ENCODE peak calls at places on chromosome 21, in four cellular contexts. Z is HepG2, O is K562, V is GM12878. P is an unnamed sample.

GRCh38 chr21:46634966-46635323 is 529 bp upstream of the PRMT2 start:
- DNase-seq in Z (peak; percentile 70), O (no peak), V (peak; percentile 16), P (peak; percentile 61)

GRCh38 chr21:41932576-41933258 is 21.1 kb downstream of the C2CD2 start:
- DNase-seq in Z (peak; percentile 77), O (peak; percentile 56), V (no peak), P (no peak)

GRCh38 chr21:40043423-40043822 is 176.2 kb downstream of the PCP4 start:
- DNase-seq in Z (no peak), O (no peak), V (no peak), P (no peak)

GRCh38 chr21:32015740-32016139 is 142.9 kb downstream of the HUNK start:
- DNase-seq in Z (no peak), O (no peak), V (peak; percentile 34), P (no peak)

GRCh38 chr21:25565272-25566199 is 41.7 kb downstream of the MRPL39 start:
- DNase-seq in Z (no peak), O (no peak), V (no peak), P (no peak)

GRCh38 chr21:39489380-39489924 is 37.7 kb downstream of the SH3BGR start:
- DNase-seq in Z (no peak), O (no peak), V (no peak), P (no peak)

GRCh38 chr21:41683815-41684214 is 83.0 kb downstream of the RIPK4 start:
- DNase-seq in Z (peak; percentile 19), O (no peak), V (no peak), P (no peak)

GRCh38 chr21:42255825-42256224 is 36.9 kb downstream of the ABCG1 start:
- DNase-seq in Z (no peak), O (no peak), V (no peak), P (peak; percentile 47)

GRCh38 chr21:16588433-16588860 is 858.7 kb downstream of the USP25 start:
- DNase-seq in Z (no peak), O (no peak), V (no peak), P (peak; percentile 45)

GRCh38 chr21:39362733-39363132 is 13.8 kb upstream of the HMGN1 start:
- DNase-seq in Z (no peak), O (no peak), V (no peak), P (no peak)

GRCh38 chr21:41365377-41366107 is 3.7 kb downstream of the MX2 start:
- DNase-seq in Z (no peak), O (no peak), V (no peak), P (no peak)

GRCh38 chr21:41557884-41558283 is 49.9 kb upstream of the TMPRSS2 start:
- DNase-seq in Z (peak; percentile 18), O (no peak), V (no peak), P (no peak)

GRCh38 chr21:16011719-16012118 is 281.9 kb downstream of the USP25 start:
- DNase-seq in Z (no peak), O (no peak), V (no peak), P (no peak)

GRCh38 chr21:33762798-33763572 is 120.7 kb downstream of the ITSN1 start:
- DNase-seq in Z (no peak), O (no peak), V (no peak), P (no peak)

GRCh38 chr21:40074710-40075109 is 207.5 kb downstream of the PCP4 start:
- DNase-seq in Z (no peak), O (no peak), V (no peak), P (no peak)

GRCh38 chr21:39452207-39452964 is 616 bp downstream of the SH3BGR start:
- DNase-seq in Z (peak; percentile 3), O (no peak), V (no peak), P (no peak)

GRCh38 chr21:31566611-31567010 is 92.9 kb upstream of the SOD1 start:
- DNase-seq in Z (no peak), O (no peak), V (no peak), P (no peak)

GRCh38 chr21:42306366-42307035 is 8.7 kb downstream of the TFF3 start:
- DNase-seq in Z (no peak), O (no peak), V (no peak), P (no peak)

GRCh38 chr21:31973402-31973944 is 100.7 kb downstream of the HUNK start:
- DNase-seq in Z (no peak), O (no peak), V (no peak), P (no peak)

GRCh38 chr21:41997657-41998056 is 12.5 kb downstream of the ZBTB21 start:
- DNase-seq in Z (no peak), O (no peak), V (no peak), P (no peak)

GRCh38 chr21:21045538-21045937 is 47.3 kb downstream of the NCAM2 start:
- DNase-seq in Z (no peak), O (no peak), V (no peak), P (no peak)

GRCh38 chr21:26177187-26177586 is 6.6 kb upstream of the APP start:
- DNase-seq in Z (no peak), O (no peak), V (no peak), P (no peak)

GRCh38 chr21:18522181-18522771 is 118.7 kb upstream of the TMPRSS15 start:
- DNase-seq in Z (no peak), O (no peak), V (no peak), P (no peak)

GRCh38 chr21:34707876-34708325 is 39.1 kb downstream of the CLIC6 start:
- DNase-seq in Z (no peak), O (no peak), V (peak; percentile 66), P (no peak)

GRCh38 chr21:25537174-25537573 is 70.1 kb downstream of the MRPL39 start:
- DNase-seq in Z (no peak), O (no peak), V (no peak), P (no peak)

GRCh38 chr21:21396424-21396823 is 398.2 kb downstream of the NCAM2 start:
- DNase-seq in Z (no peak), O (no peak), V (no peak), P (no peak)

GRCh38 chr21:16280731-16281130 is 550.9 kb downstream of the USP25 start:
- DNase-seq in Z (no peak), O (no peak), V (no peak), P (no peak)

GRCh38 chr21:15134711-15135110 is 69.9 kb upstream of the NRIP1 start:
- DNase-seq in Z (no peak), O (no peak), V (no peak), P (no peak)

GRCh38 chr21:41916888-41917433 is 36.9 kb downstream of the C2CD2 start:
- DNase-seq in Z (no peak), O (no peak), V (no peak), P (no peak)

GRCh38 chr21:21007606-21008005 is 9.4 kb downstream of the NCAM2 start:
- DNase-seq in Z (no peak), O (no peak), V (no peak), P (no peak)

GRCh38 chr21:14259669-14260458 is 43.9 kb downstream of the RBM11 start:
- DNase-seq in Z (peak; percentile 39), O (peak; percentile 26), V (no peak), P (no peak)

GRCh38 chr21:27743971-27744564 is 777.2 kb upstream of the ADAMTS5 start:
- DNase-seq in Z (no peak), O (no peak), V (no peak), P (no peak)

GRCh38 chr21:27739187-27739586 is 772.3 kb upstream of the ADAMTS5 start:
- DNase-seq in Z (no peak), O (no peak), V (no peak), P (no peak)

GRCh38 chr21:27740084-27740483 is 773.2 kb upstream of the ADAMTS5 start:
- DNase-seq in Z (no peak), O (no peak), V (no peak), P (no peak)

DNA sequence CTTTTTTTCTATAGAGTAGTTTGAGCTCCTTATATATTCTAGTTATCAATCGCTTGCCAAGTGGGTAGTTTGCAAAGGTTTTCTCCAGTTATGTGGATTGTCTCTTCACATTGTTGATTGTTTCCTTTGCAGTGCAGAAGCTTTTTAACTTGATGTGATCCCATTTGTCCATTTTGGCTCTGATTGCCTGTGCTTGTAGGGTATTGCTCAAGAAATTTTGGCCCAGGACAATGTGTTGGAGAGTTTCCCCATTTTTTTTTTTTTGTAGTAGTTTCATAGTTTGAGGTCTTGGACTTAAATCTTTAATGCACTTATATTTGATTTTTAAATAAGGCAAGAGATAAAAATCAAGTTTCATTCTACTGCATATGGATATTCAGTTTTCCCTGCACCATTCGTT is 774.8 kb upstream of the ADAMTS5 start:
- DNase-seq in Z (no peak), O (no peak), V (no peak), P (no peak)
- TF ChIP-seq TCF7 in Z (no peak), O (no peak), V (no peak), P (no peak)

DNA sequence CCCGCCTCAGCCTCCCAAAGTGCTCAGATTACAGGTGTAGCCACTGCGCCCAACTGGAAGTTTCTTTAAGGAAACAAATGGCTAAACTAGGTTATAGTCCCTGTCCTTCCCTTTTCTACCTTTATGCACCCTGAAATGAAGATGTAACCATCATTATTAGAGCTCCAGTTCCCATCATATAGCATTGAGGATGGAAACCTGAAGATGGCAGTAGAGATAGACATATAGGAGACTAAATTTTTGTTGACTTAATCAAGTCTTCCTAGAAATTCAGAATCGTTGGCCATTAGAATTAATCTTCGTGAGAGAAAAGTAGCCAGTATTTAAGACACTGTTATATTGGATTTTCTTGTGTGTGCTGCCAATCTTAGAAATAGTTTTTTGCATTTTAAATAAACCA is 1016.3 kb upstream of the NCAM2 start:
- DNase-seq in Z (no peak), O (no peak), V (no peak), P (no peak)
- TF ChIP-seq ATF3 in Z (no peak), O (no peak), V (no peak), P (no peak)

DNA sequence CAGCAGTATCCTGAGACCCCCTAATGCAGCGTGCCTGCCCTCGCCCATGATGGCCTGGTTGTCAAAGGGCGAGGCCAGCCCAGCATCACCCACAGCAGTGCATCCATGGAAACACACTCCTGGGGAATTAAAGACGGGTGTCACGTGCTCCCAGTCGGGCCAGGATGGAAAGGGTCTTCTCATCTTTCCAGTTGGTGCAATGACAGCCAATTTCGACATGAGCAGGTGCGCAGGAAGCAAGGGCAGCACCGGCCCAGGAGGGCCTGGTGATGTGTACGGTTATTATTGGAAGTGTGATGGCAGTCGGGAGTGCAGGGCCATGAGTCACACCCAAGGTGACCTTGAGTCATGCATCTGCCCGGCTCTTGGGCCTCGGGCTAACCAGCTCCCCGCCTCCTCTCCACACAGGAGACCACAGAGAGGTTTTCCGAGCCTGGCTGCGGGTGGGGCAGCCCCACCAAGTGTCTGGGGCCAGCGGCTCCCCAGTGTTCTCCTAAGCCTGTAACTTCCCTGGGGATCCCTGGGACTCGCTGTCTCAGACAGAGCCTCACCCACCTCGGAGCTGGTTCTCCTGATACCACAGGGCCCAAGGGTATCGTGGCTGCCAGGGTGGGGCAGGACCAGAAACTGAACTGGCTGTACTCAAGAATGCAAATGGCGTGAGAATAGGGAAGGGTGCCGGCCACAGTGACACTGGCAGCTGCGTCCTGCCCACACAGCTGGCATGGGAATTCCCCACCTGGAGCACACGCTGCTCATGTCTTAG is 119.8 kb downstream of the SIK1 start:
- DNase-seq in Z (peak; percentile 61), O (peak; percentile 46), V (peak; percentile 39), P (no peak)
- TF ChIP-seq TCF7 in Z (no peak), O (no peak), V (no peak), P (no peak)

GRCh38 chr21:35882791-35883240 is 177.5 kb downstream of the SETD4 start:
- DNase-seq in Z (peak; percentile 48), O (no peak), V (no peak), P (no peak)

GRCh38 chr21:35885942-35886541 is 174.3 kb downstream of the SETD4 start:
- DNase-seq in Z (peak; percentile 10), O (no peak), V (no peak), P (no peak)

GRCh38 chr21:35886887-35887286 is 173.4 kb downstream of the SETD4 start:
- DNase-seq in Z (no peak), O (no peak), V (no peak), P (no peak)
- TF ChIP-seq ATF3 in Z (no peak), O (no peak), V (no peak), P (no peak)

GRCh38 chr21:27426196-27426595 is 459.3 kb upstream of the ADAMTS5 start:
- DNase-seq in Z (no peak), O (no peak), V (no peak), P (no peak)
- TF ChIP-seq TCF7 in Z (no peak), O (no peak), V (no peak), P (no peak)

GRCh38 chr21:38027901-38028300 is 111.6 kb upstream of the KCNJ6 start:
- DNase-seq in Z (no peak), O (no peak), V (no peak), P (no peak)
- TF ChIP-seq ATF3 in Z (no peak), O (peak; percentile 66), V (no peak), P (no peak)